ENCODE peak calls at places on chromosome 2, in ten cellular contexts. One of them, this sample, is unnamed.

GRCh38 chr2:115305712-115306111 is 863.3 kb downstream of the DPP10 start:
- DNase-seq in mammary epithelial cell: no peak
- DNase-seq in foreskin fibroblast: no peak
- DNase-seq in CD8-positive, alpha-beta T cell: no peak
- DNase-seq in pancreas: no peak
- DNase-seq in NT2/D1: no peak
- DNase-seq in kidney epithelial cell: no peak
- DNase-seq in heart right ventricle: no peak
- DNase-seq in AG09309: no peak
- DNase-seq in PC-9: no peak
- DNase-seq in this sample: no peak

GRCh38 chr2:18084376-18084775 is 205.9 kb downstream of the KCNS3 start:
- DNase-seq in mammary epithelial cell: no peak
- DNase-seq in foreskin fibroblast: no peak
- DNase-seq in CD8-positive, alpha-beta T cell: no peak
- DNase-seq in pancreas: no peak
- DNase-seq in NT2/D1: no peak
- DNase-seq in kidney epithelial cell: no peak
- DNase-seq in heart right ventricle: no peak
- DNase-seq in AG09309: no peak
- DNase-seq in PC-9: no peak
- DNase-seq in this sample: no peak

GRCh38 chr2:156340818-156341481 is 8.4 kb upstream of the NR4A2 start:
- DNase-seq in mammary epithelial cell: no peak
- DNase-seq in foreskin fibroblast: no peak
- DNase-seq in CD8-positive, alpha-beta T cell: no peak
- DNase-seq in pancreas: no peak
- DNase-seq in NT2/D1: no peak
- DNase-seq in kidney epithelial cell: no peak
- DNase-seq in heart right ventricle: no peak
- DNase-seq in AG09309: no peak
- DNase-seq in PC-9: no peak
- DNase-seq in this sample: no peak

GRCh38 chr2:205972113-205972512 is 113.9 kb downstream of the INO80D start:
- DNase-seq in mammary epithelial cell: no peak
- DNase-seq in foreskin fibroblast: no peak
- DNase-seq in CD8-positive, alpha-beta T cell: no peak
- DNase-seq in pancreas: peak
- DNase-seq in NT2/D1: no peak
- DNase-seq in kidney epithelial cell: no peak
- DNase-seq in heart right ventricle: no peak
- DNase-seq in AG09309: no peak
- DNase-seq in PC-9: no peak
- DNase-seq in this sample: no peak

GRCh38 chr2:213187386-213187785 is 36.0 kb upstream of the IKZF2 start:
- DNase-seq in mammary epithelial cell: no peak
- DNase-seq in foreskin fibroblast: no peak
- DNase-seq in CD8-positive, alpha-beta T cell: no peak
- DNase-seq in pancreas: no peak
- DNase-seq in NT2/D1: no peak
- DNase-seq in kidney epithelial cell: no peak
- DNase-seq in heart right ventricle: no peak
- DNase-seq in AG09309: no peak
- DNase-seq in PC-9: no peak
- DNase-seq in this sample: no peak

GRCh38 chr2:41414486-41415230 is 633.2 kb upstream of the PKDCC start:
- DNase-seq in mammary epithelial cell: peak
- DNase-seq in foreskin fibroblast: no peak
- DNase-seq in CD8-positive, alpha-beta T cell: no peak
- DNase-seq in pancreas: no peak
- DNase-seq in NT2/D1: peak
- DNase-seq in kidney epithelial cell: no peak
- DNase-seq in heart right ventricle: no peak
- DNase-seq in AG09309: no peak
- DNase-seq in PC-9: no peak
- DNase-seq in this sample: no peak

GRCh38 chr2:220913384-220913783 is 658.7 kb downstream of the EPHA4 start:
- DNase-seq in mammary epithelial cell: peak
- DNase-seq in foreskin fibroblast: no peak
- DNase-seq in CD8-positive, alpha-beta T cell: no peak
- DNase-seq in pancreas: no peak
- DNase-seq in NT2/D1: no peak
- DNase-seq in kidney epithelial cell: no peak
- DNase-seq in heart right ventricle: no peak
- DNase-seq in AG09309: no peak
- DNase-seq in PC-9: no peak
- DNase-seq in this sample: no peak

GRCh38 chr2:215022418-215022817 is 116.0 kb downstream of the ABCA12 start:
- DNase-seq in mammary epithelial cell: peak
- DNase-seq in foreskin fibroblast: no peak
- DNase-seq in CD8-positive, alpha-beta T cell: no peak
- DNase-seq in pancreas: no peak
- DNase-seq in NT2/D1: peak
- DNase-seq in kidney epithelial cell: peak
- DNase-seq in heart right ventricle: no peak
- DNase-seq in AG09309: peak
- DNase-seq in PC-9: no peak
- DNase-seq in this sample: peak

GRCh38 chr2:18171191-18172139 is 293.0 kb downstream of the KCNS3 start:
- DNase-seq in mammary epithelial cell: no peak
- DNase-seq in foreskin fibroblast: peak
- DNase-seq in CD8-positive, alpha-beta T cell: no peak
- DNase-seq in pancreas: peak
- DNase-seq in NT2/D1: no peak
- DNase-seq in kidney epithelial cell: no peak
- DNase-seq in heart right ventricle: no peak
- DNase-seq in AG09309: no peak
- DNase-seq in PC-9: no peak
- DNase-seq in this sample: peak

GRCh38 chr2:227877359-227878309 is 6.2 kb downstream of the DAW1 start:
- DNase-seq in mammary epithelial cell: no peak
- DNase-seq in foreskin fibroblast: no peak
- DNase-seq in CD8-positive, alpha-beta T cell: no peak
- DNase-seq in pancreas: no peak
- DNase-seq in NT2/D1: no peak
- DNase-seq in kidney epithelial cell: no peak
- DNase-seq in heart right ventricle: no peak
- DNase-seq in AG09309: no peak
- DNase-seq in PC-9: no peak
- DNase-seq in this sample: no peak

GRCh38 chr2:211836409-211836808 is 702.2 kb downstream of the ERBB4 start:
- DNase-seq in mammary epithelial cell: peak
- DNase-seq in foreskin fibroblast: no peak
- DNase-seq in CD8-positive, alpha-beta T cell: no peak
- DNase-seq in pancreas: no peak
- DNase-seq in NT2/D1: no peak
- DNase-seq in kidney epithelial cell: no peak
- DNase-seq in heart right ventricle: no peak
- DNase-seq in AG09309: no peak
- DNase-seq in PC-9: no peak
- DNase-seq in this sample: no peak

GRCh38 chr2:159521272-159521671 is 95.1 kb downstream of the BAZ2B start:
- DNase-seq in mammary epithelial cell: no peak
- DNase-seq in foreskin fibroblast: no peak
- DNase-seq in CD8-positive, alpha-beta T cell: no peak
- DNase-seq in pancreas: no peak
- DNase-seq in NT2/D1: no peak
- DNase-seq in kidney epithelial cell: no peak
- DNase-seq in heart right ventricle: no peak
- DNase-seq in AG09309: no peak
- DNase-seq in PC-9: no peak
- DNase-seq in this sample: no peak

GRCh38 chr2:200418399-200418798 is 91.5 kb downstream of the KCTD18 start:
- DNase-seq in mammary epithelial cell: no peak
- DNase-seq in foreskin fibroblast: no peak
- DNase-seq in CD8-positive, alpha-beta T cell: no peak
- DNase-seq in pancreas: no peak
- DNase-seq in NT2/D1: no peak
- DNase-seq in kidney epithelial cell: no peak
- DNase-seq in heart right ventricle: no peak
- DNase-seq in AG09309: no peak
- DNase-seq in PC-9: no peak
- DNase-seq in this sample: no peak

DNA sequence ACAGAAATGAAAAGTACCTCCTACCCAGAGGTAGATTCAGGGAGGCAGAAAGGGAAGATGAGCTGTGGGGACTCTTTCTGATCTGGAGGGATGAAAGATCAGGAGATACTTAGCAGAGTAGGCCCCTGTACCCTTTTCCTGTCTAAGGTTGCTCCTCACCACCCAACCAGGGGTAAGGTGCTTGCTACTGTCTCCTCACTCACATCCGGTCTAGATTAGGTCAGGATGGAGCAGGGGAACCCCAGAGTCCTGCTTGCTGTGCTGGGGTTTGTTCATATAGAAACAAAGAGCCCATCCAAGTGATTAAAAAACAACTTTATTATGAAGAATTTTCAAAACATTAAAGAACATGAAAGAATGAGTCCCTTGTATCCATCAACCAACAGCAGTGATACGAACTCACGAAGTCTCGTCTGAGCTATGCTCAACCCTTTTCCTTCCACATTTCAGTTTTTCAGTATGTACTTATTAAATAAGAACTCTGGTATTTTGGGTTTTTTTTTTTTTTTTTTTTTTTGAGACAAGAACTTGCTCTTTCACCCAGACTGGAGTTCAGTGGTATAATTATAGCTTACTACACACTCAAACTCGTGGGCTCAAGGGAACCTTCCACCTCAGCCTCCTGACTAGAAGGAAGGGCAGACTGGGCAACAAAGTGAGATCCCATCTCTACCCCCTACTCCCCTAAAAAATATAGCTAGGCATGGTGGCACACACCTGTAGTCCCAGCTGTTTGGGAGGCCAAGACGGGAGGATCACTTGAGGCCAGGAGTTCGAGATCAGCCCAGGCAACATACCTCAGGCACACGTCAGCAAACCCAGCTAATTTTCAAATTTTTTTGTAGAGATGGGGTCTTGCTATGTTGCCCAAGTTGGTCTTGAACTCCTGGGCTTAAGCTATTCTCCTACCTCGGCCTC is 28.5 kb upstream of the MCFD2 start:
- DNase-seq in mammary epithelial cell: no peak
- DNase-seq in foreskin fibroblast: no peak
- DNase-seq in CD8-positive, alpha-beta T cell: peak
- DNase-seq in pancreas: no peak
- DNase-seq in NT2/D1: no peak
- DNase-seq in kidney epithelial cell: no peak
- DNase-seq in heart right ventricle: no peak
- DNase-seq in AG09309: no peak
- DNase-seq in PC-9: no peak
- DNase-seq in this sample: no peak
- H3K4me3 ChIP-seq in mammary epithelial cell: no peak
- H3K4me3 ChIP-seq in foreskin fibroblast: no peak
- H3K4me3 ChIP-seq in CD8-positive, alpha-beta T cell: peak
- H3K4me3 ChIP-seq in pancreas: no peak
- H3K4me3 ChIP-seq in NT2/D1: no peak
- H3K4me3 ChIP-seq in kidney epithelial cell: no peak
- H3K4me3 ChIP-seq in heart right ventricle: no peak
- H3K4me3 ChIP-seq in AG09309: no peak
- H3K4me3 ChIP-seq in PC-9: no peak
- H3K4me3 ChIP-seq in this sample: peak

GRCh38 chr2:96773922-96774321 is 13.2 kb downstream of the CNNM4 start:
- DNase-seq in mammary epithelial cell: no peak
- DNase-seq in foreskin fibroblast: no peak
- DNase-seq in CD8-positive, alpha-beta T cell: peak
- DNase-seq in pancreas: no peak
- DNase-seq in NT2/D1: no peak
- DNase-seq in kidney epithelial cell: no peak
- DNase-seq in heart right ventricle: no peak
- DNase-seq in AG09309: no peak
- DNase-seq in PC-9: no peak
- DNase-seq in this sample: no peak
- H3K4me3 ChIP-seq in mammary epithelial cell: peak
- H3K4me3 ChIP-seq in foreskin fibroblast: no peak
- H3K4me3 ChIP-seq in CD8-positive, alpha-beta T cell: peak
- H3K4me3 ChIP-seq in pancreas: no peak
- H3K4me3 ChIP-seq in NT2/D1: no peak
- H3K4me3 ChIP-seq in kidney epithelial cell: peak
- H3K4me3 ChIP-seq in heart right ventricle: no peak
- H3K4me3 ChIP-seq in AG09309: no peak
- H3K4me3 ChIP-seq in PC-9: no peak
- H3K4me3 ChIP-seq in this sample: no peak

GRCh38 chr2:144937899-144938298 is 418.0 kb upstream of the ZEB2 start:
- DNase-seq in mammary epithelial cell: no peak
- DNase-seq in foreskin fibroblast: peak
- DNase-seq in CD8-positive, alpha-beta T cell: no peak
- DNase-seq in pancreas: no peak
- DNase-seq in NT2/D1: no peak
- DNase-seq in kidney epithelial cell: no peak
- DNase-seq in heart right ventricle: no peak
- DNase-seq in AG09309: no peak
- DNase-seq in PC-9: no peak
- DNase-seq in this sample: no peak
- H3K4me3 ChIP-seq in mammary epithelial cell: no peak
- H3K4me3 ChIP-seq in foreskin fibroblast: no peak
- H3K4me3 ChIP-seq in CD8-positive, alpha-beta T cell: no peak
- H3K4me3 ChIP-seq in pancreas: no peak
- H3K4me3 ChIP-seq in NT2/D1: no peak
- H3K4me3 ChIP-seq in kidney epithelial cell: no peak
- H3K4me3 ChIP-seq in heart right ventricle: no peak
- H3K4me3 ChIP-seq in AG09309: no peak
- H3K4me3 ChIP-seq in PC-9: no peak
- H3K4me3 ChIP-seq in this sample: no peak

GRCh38 chr2:236236559-236237450 is 27.4 kb downstream of the ASB18 start:
- DNase-seq in mammary epithelial cell: no peak
- DNase-seq in foreskin fibroblast: no peak
- DNase-seq in CD8-positive, alpha-beta T cell: no peak
- DNase-seq in pancreas: no peak
- DNase-seq in NT2/D1: no peak
- DNase-seq in kidney epithelial cell: no peak
- DNase-seq in heart right ventricle: no peak
- DNase-seq in AG09309: no peak
- DNase-seq in PC-9: no peak
- DNase-seq in this sample: no peak

GRCh38 chr2:236238756-236239155 is 25.4 kb downstream of the ASB18 start:
- DNase-seq in mammary epithelial cell: no peak
- DNase-seq in foreskin fibroblast: no peak
- DNase-seq in CD8-positive, alpha-beta T cell: no peak
- DNase-seq in pancreas: no peak
- DNase-seq in NT2/D1: no peak
- DNase-seq in kidney epithelial cell: no peak
- DNase-seq in heart right ventricle: no peak
- DNase-seq in AG09309: no peak
- DNase-seq in PC-9: no peak
- DNase-seq in this sample: no peak

GRCh38 chr2:236240228-236240990 is 23.8 kb downstream of the ASB18 start:
- DNase-seq in mammary epithelial cell: no peak
- DNase-seq in foreskin fibroblast: no peak
- DNase-seq in CD8-positive, alpha-beta T cell: no peak
- DNase-seq in pancreas: peak
- DNase-seq in NT2/D1: no peak
- DNase-seq in kidney epithelial cell: no peak
- DNase-seq in heart right ventricle: peak
- DNase-seq in AG09309: peak
- DNase-seq in PC-9: peak
- DNase-seq in this sample: peak

GRCh38 chr2:236239276-236240065 is 24.7 kb downstream of the ASB18 start:
- DNase-seq in mammary epithelial cell: no peak
- DNase-seq in foreskin fibroblast: no peak
- DNase-seq in CD8-positive, alpha-beta T cell: no peak
- DNase-seq in pancreas: no peak
- DNase-seq in NT2/D1: no peak
- DNase-seq in kidney epithelial cell: no peak
- DNase-seq in heart right ventricle: no peak
- DNase-seq in AG09309: no peak
- DNase-seq in PC-9: peak
- DNase-seq in this sample: no peak

GRCh38 chr2:236237468-236238190 is 26.6 kb downstream of the ASB18 start:
- DNase-seq in mammary epithelial cell: no peak
- DNase-seq in foreskin fibroblast: no peak
- DNase-seq in CD8-positive, alpha-beta T cell: no peak
- DNase-seq in pancreas: no peak
- DNase-seq in NT2/D1: peak
- DNase-seq in kidney epithelial cell: no peak
- DNase-seq in heart right ventricle: peak
- DNase-seq in AG09309: no peak
- DNase-seq in PC-9: no peak
- DNase-seq in this sample: no peak
- H3K4me3 ChIP-seq in mammary epithelial cell: no peak
- H3K4me3 ChIP-seq in foreskin fibroblast: no peak
- H3K4me3 ChIP-seq in CD8-positive, alpha-beta T cell: no peak
- H3K4me3 ChIP-seq in pancreas: no peak
- H3K4me3 ChIP-seq in NT2/D1: peak
- H3K4me3 ChIP-seq in kidney epithelial cell: no peak
- H3K4me3 ChIP-seq in heart right ventricle: no peak
- H3K4me3 ChIP-seq in AG09309: no peak
- H3K4me3 ChIP-seq in PC-9: no peak
- H3K4me3 ChIP-seq in this sample: no peak

This sample was measured in BJ.